ENCODE peak calls at places on chromosomes 2 and 18, in nine cellular contexts. One of them, this sample, is unnamed. For H3K9me3, the result is how much of the 10 kb centered on the place peaks cover.

GRCh38 chr2:224359569-224359968 is 42.3 kb downstream of the FAM124B start:
- DNase-seq in upper lobe of left lung: no peak
- DNase-seq in SK-N-SH: peak
- DNase-seq in K562: peak
- DNase-seq in H1: peak
- DNase-seq in stomach: no peak
- DNase-seq in suprapubic skin: no peak
- DNase-seq in transverse colon: no peak
- DNase-seq in HepG2: peak
- DNase-seq in this sample: no peak

GRCh38 chr2:162079514-162079913 is 5.5 kb upstream of the DPP4 start:
- DNase-seq in upper lobe of left lung: no peak
- DNase-seq in SK-N-SH: no peak
- DNase-seq in K562: no peak
- DNase-seq in H1: no peak
- DNase-seq in stomach: no peak
- DNase-seq in suprapubic skin: no peak
- DNase-seq in transverse colon: no peak
- DNase-seq in HepG2: no peak
- DNase-seq in this sample: no peak

GRCh38 chr2:216350214-216350789 is 22.0 kb downstream of the MARCHF4 start:
- DNase-seq in upper lobe of left lung: no peak
- DNase-seq in SK-N-SH: no peak
- DNase-seq in K562: peak
- DNase-seq in H1: peak
- DNase-seq in stomach: no peak
- DNase-seq in suprapubic skin: no peak
- DNase-seq in transverse colon: no peak
- DNase-seq in HepG2: no peak
- DNase-seq in this sample: no peak

GRCh38 chr2:173075781-173076556 is at the start of gene MAP3K20:
- DNase-seq in upper lobe of left lung: peak
- DNase-seq in SK-N-SH: peak
- DNase-seq in K562: peak
- DNase-seq in H1: peak
- DNase-seq in stomach: peak
- DNase-seq in suprapubic skin: peak
- DNase-seq in transverse colon: peak
- DNase-seq in HepG2: peak
- DNase-seq in this sample: peak

GRCh38 chr2:232973336-232973735 is 39.7 kb downstream of the NGEF start:
- DNase-seq in upper lobe of left lung: no peak
- DNase-seq in SK-N-SH: no peak
- DNase-seq in K562: no peak
- DNase-seq in H1: no peak
- DNase-seq in stomach: no peak
- DNase-seq in suprapubic skin: no peak
- DNase-seq in transverse colon: no peak
- DNase-seq in HepG2: no peak
- DNase-seq in this sample: no peak

GRCh38 chr2:191665286-191665685 is 12.7 kb upstream of the NABP1 start:
- DNase-seq in upper lobe of left lung: no peak
- DNase-seq in SK-N-SH: no peak
- DNase-seq in K562: no peak
- DNase-seq in H1: no peak
- DNase-seq in stomach: no peak
- DNase-seq in suprapubic skin: no peak
- DNase-seq in transverse colon: no peak
- DNase-seq in HepG2: peak
- DNase-seq in this sample: no peak

GRCh38 chr18:21538230-21538629 is 62.3 kb downstream of the ESCO1 start:
- DNase-seq in upper lobe of left lung: no peak
- DNase-seq in SK-N-SH: no peak
- DNase-seq in K562: no peak
- DNase-seq in H1: no peak
- DNase-seq in stomach: no peak
- DNase-seq in suprapubic skin: no peak
- DNase-seq in transverse colon: no peak
- DNase-seq in HepG2: no peak
- DNase-seq in this sample: no peak

GRCh38 chr2:60556441-60556997 is 3.1 kb upstream of the BCL11A start:
- DNase-seq in upper lobe of left lung: peak
- DNase-seq in SK-N-SH: peak
- DNase-seq in K562: no peak
- DNase-seq in H1: no peak
- DNase-seq in stomach: no peak
- DNase-seq in suprapubic skin: no peak
- DNase-seq in transverse colon: peak
- DNase-seq in HepG2: no peak
- DNase-seq in this sample: peak

GRCh38 chr2:2795438-2796091 is 464.5 kb upstream of the MYT1L start:
- DNase-seq in upper lobe of left lung: no peak
- DNase-seq in SK-N-SH: no peak
- DNase-seq in K562: no peak
- DNase-seq in H1: no peak
- DNase-seq in stomach: no peak
- DNase-seq in suprapubic skin: no peak
- DNase-seq in transverse colon: no peak
- DNase-seq in HepG2: no peak
- DNase-seq in this sample: no peak

GRCh38 chr2:70966681-70967080 is 11.7 kb upstream of the ANKRD53 start:
- DNase-seq in upper lobe of left lung: no peak
- DNase-seq in SK-N-SH: no peak
- DNase-seq in K562: no peak
- DNase-seq in H1: no peak
- DNase-seq in stomach: no peak
- DNase-seq in suprapubic skin: no peak
- DNase-seq in transverse colon: no peak
- DNase-seq in HepG2: no peak
- DNase-seq in this sample: no peak

GRCh38 chr18:36031903-36032302 is 35.5 kb downstream of the RPRD1A start:
- DNase-seq in upper lobe of left lung: no peak
- DNase-seq in SK-N-SH: no peak
- DNase-seq in K562: no peak
- DNase-seq in H1: no peak
- DNase-seq in stomach: no peak
- DNase-seq in suprapubic skin: no peak
- DNase-seq in transverse colon: no peak
- DNase-seq in HepG2: no peak
- DNase-seq in this sample: no peak

GRCh38 chr18:74283255-74283554 is 8.6 kb downstream of the CYB5A start:
- DNase-seq in upper lobe of left lung: no peak
- DNase-seq in SK-N-SH: no peak
- DNase-seq in K562: no peak
- DNase-seq in H1: no peak
- DNase-seq in stomach: no peak
- DNase-seq in suprapubic skin: no peak
- DNase-seq in transverse colon: no peak
- DNase-seq in HepG2: no peak
- DNase-seq in this sample: no peak

GRCh38 chr18:55096261-55097026 is 137.2 kb upstream of the CCDC68 start:
- DNase-seq in upper lobe of left lung: no peak
- DNase-seq in SK-N-SH: peak
- DNase-seq in K562: no peak
- DNase-seq in H1: no peak
- DNase-seq in stomach: no peak
- DNase-seq in suprapubic skin: no peak
- DNase-seq in transverse colon: peak
- DNase-seq in HepG2: peak
- DNase-seq in this sample: no peak

GRCh38 chr2:98936917-98937351 is 909 bp upstream of the CRACDL start:
- DNase-seq in upper lobe of left lung: no peak
- DNase-seq in SK-N-SH: peak
- DNase-seq in K562: no peak
- DNase-seq in H1: peak
- DNase-seq in stomach: no peak
- DNase-seq in suprapubic skin: no peak
- DNase-seq in transverse colon: no peak
- DNase-seq in HepG2: no peak
- DNase-seq in this sample: no peak

GRCh38 chr18:13589316-13589715 is 137.0 kb downstream of the FAM210A start:
- DNase-seq in upper lobe of left lung: no peak
- DNase-seq in SK-N-SH: no peak
- DNase-seq in K562: no peak
- DNase-seq in H1: no peak
- DNase-seq in stomach: no peak
- DNase-seq in suprapubic skin: no peak
- DNase-seq in transverse colon: no peak
- DNase-seq in HepG2: no peak
- DNase-seq in this sample: no peak

GRCh38 chr2:8328189-8328588 is 353.7 kb upstream of the ID2 start:
- DNase-seq in upper lobe of left lung: no peak
- DNase-seq in SK-N-SH: no peak
- DNase-seq in K562: no peak
- DNase-seq in H1: no peak
- DNase-seq in stomach: no peak
- DNase-seq in suprapubic skin: no peak
- DNase-seq in transverse colon: no peak
- DNase-seq in HepG2: no peak
- DNase-seq in this sample: no peak

GRCh38 chr2:232026941-232027340 is 65.4 kb downstream of the DIS3L2 start:
- DNase-seq in upper lobe of left lung: no peak
- DNase-seq in SK-N-SH: no peak
- DNase-seq in K562: no peak
- DNase-seq in H1: no peak
- DNase-seq in stomach: no peak
- DNase-seq in suprapubic skin: no peak
- DNase-seq in transverse colon: no peak
- DNase-seq in HepG2: no peak
- DNase-seq in this sample: no peak

GRCh38 chr2:129936334-129936934 is 43.0 kb upstream of the RAB6C start:
- DNase-seq in upper lobe of left lung: no peak
- DNase-seq in SK-N-SH: peak
- DNase-seq in K562: peak
- DNase-seq in H1: no peak
- DNase-seq in stomach: peak
- DNase-seq in suprapubic skin: no peak
- DNase-seq in transverse colon: peak
- DNase-seq in HepG2: peak
- DNase-seq in this sample: no peak

GRCh38 chr18:304887-305529 is 37.2 kb upstream of the THOC1 start:
- DNase-seq in upper lobe of left lung: no peak
- DNase-seq in SK-N-SH: no peak
- DNase-seq in K562: no peak
- DNase-seq in H1: peak
- DNase-seq in stomach: no peak
- DNase-seq in suprapubic skin: no peak
- DNase-seq in transverse colon: no peak
- DNase-seq in HepG2: no peak
- DNase-seq in this sample: no peak

GRCh38 chr2:235004289-235004903 is 52.6 kb downstream of the SH3BP4 start:
- DNase-seq in upper lobe of left lung: no peak
- DNase-seq in SK-N-SH: no peak
- DNase-seq in K562: no peak
- DNase-seq in H1: no peak
- DNase-seq in stomach: no peak
- DNase-seq in suprapubic skin: no peak
- DNase-seq in transverse colon: no peak
- DNase-seq in HepG2: peak
- DNase-seq in this sample: no peak

GRCh38 chr2:171244466-171244969 is 83.8 kb upstream of the TLK1 start:
- DNase-seq in upper lobe of left lung: peak
- DNase-seq in SK-N-SH: no peak
- DNase-seq in K562: no peak
- DNase-seq in H1: no peak
- DNase-seq in stomach: no peak
- DNase-seq in suprapubic skin: no peak
- DNase-seq in transverse colon: no peak
- DNase-seq in HepG2: no peak
- DNase-seq in this sample: no peak
- TF ChIP-seq EP300 in upper lobe of left lung: no peak
- TF ChIP-seq EP300 in SK-N-SH: no peak
- TF ChIP-seq EP300 in K562: peak
- TF ChIP-seq EP300 in H1: no peak
- TF ChIP-seq EP300 in stomach: no peak
- TF ChIP-seq EP300 in suprapubic skin: no peak
- TF ChIP-seq EP300 in transverse colon: no peak
- TF ChIP-seq EP300 in HepG2: peak
- TF ChIP-seq EP300 in this sample: no peak

DNA sequence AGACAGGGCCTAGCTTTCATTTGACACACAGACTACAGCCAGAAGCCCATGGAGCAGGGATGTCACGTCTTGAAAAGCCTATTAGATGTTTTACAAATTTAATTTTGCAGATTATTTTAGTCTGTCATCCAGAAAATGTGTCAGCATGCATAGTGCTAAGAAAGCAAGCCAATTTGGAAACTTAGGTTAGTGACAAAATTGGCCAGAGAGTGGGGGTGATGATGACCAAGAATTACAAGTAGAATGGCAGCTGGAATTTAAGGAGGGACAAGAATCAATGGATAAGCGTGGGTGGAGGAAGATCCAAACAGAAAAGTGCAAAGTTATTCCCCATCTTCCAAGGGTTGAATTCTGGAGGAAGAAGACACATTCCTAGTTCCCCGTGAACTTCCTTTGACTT is 7.8 kb upstream of the IL1RL2 start:
- DNase-seq in upper lobe of left lung: no peak
- DNase-seq in SK-N-SH: no peak
- DNase-seq in K562: no peak
- DNase-seq in H1: no peak
- DNase-seq in stomach: no peak
- DNase-seq in suprapubic skin: no peak
- DNase-seq in transverse colon: no peak
- DNase-seq in HepG2: no peak
- DNase-seq in this sample: no peak
- TF ChIP-seq POLR2AphosphoS5 in upper lobe of left lung: no peak
- TF ChIP-seq POLR2AphosphoS5 in SK-N-SH: no peak
- TF ChIP-seq POLR2AphosphoS5 in K562: no peak
- TF ChIP-seq POLR2AphosphoS5 in H1: no peak
- TF ChIP-seq POLR2AphosphoS5 in stomach: no peak
- TF ChIP-seq POLR2AphosphoS5 in suprapubic skin: no peak
- TF ChIP-seq POLR2AphosphoS5 in transverse colon: no peak
- TF ChIP-seq POLR2AphosphoS5 in HepG2: peak
- TF ChIP-seq POLR2AphosphoS5 in this sample: no peak

GRCh38 chr2:151900261-151900660 is 72.0 kb upstream of the ARL5A start:
- DNase-seq in upper lobe of left lung: no peak
- DNase-seq in SK-N-SH: no peak
- DNase-seq in K562: no peak
- DNase-seq in H1: no peak
- DNase-seq in stomach: no peak
- DNase-seq in suprapubic skin: no peak
- DNase-seq in transverse colon: no peak
- DNase-seq in HepG2: no peak
- DNase-seq in this sample: no peak
- H3K9me3 ChIP-seq in upper lobe of left lung: under half
- H3K9me3 ChIP-seq in SK-N-SH: under half
- H3K9me3 ChIP-seq in K562: under half
- H3K9me3 ChIP-seq in H1: under half
- H3K9me3 ChIP-seq in stomach: under half
- H3K9me3 ChIP-seq in suprapubic skin: under half
- H3K9me3 ChIP-seq in transverse colon: under half
- H3K9me3 ChIP-seq in HepG2: under half
- H3K9me3 ChIP-seq in this sample: under half

DNA sequence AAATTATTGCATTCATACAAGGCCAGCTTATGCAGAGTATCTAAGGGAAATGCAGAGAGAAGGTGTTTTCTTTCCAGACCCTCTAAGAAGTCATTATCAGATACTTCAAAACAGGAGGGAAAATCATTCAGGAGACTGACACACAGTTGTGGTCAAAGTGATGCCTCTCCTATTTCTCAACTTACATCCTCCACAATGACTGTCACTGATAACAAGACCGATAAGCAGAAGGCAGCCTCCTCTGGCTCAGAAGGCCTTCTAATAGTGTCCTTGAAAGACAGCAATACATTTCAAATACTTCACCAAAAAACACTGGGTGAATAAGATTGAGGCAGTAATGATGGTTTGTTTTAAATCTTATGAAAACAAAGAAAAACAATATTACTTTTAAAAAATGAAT is 199.7 kb downstream of the PIEZO2 start:
- DNase-seq in upper lobe of left lung: no peak
- DNase-seq in SK-N-SH: no peak
- DNase-seq in K562: no peak
- DNase-seq in H1: no peak
- DNase-seq in stomach: no peak
- DNase-seq in suprapubic skin: no peak
- DNase-seq in transverse colon: no peak
- DNase-seq in HepG2: no peak
- DNase-seq in this sample: no peak
- TF ChIP-seq EP300 in upper lobe of left lung: no peak
- TF ChIP-seq EP300 in SK-N-SH: no peak
- TF ChIP-seq EP300 in K562: no peak
- TF ChIP-seq EP300 in H1: no peak
- TF ChIP-seq EP300 in stomach: no peak
- TF ChIP-seq EP300 in suprapubic skin: no peak
- TF ChIP-seq EP300 in transverse colon: no peak
- TF ChIP-seq EP300 in HepG2: no peak
- TF ChIP-seq EP300 in this sample: no peak